ENCODE peak calls at places on chromosomes 12 and 14, in seven cellular contexts. Q is DND-41, G is IMR-90, E is BJ, V is tibial artery, X is neuronal stem cell, U is BE2C. R is an unnamed sample. For H3K27me3, the result is how much of the 10 kb centered on the place peaks cover.

GRCh38 chr14:64293976-64294671 is at the start of gene ESR2:
- DNase-seq in V (no peak), U (peak), E (no peak), X (peak), G (peak), Q (peak), R (peak)

GRCh38 chr14:71331393-71331792 is 424.1 kb downstream of the PCNX1 start:
- DNase-seq in Q (no peak), G (no peak), U (no peak), V (no peak), X (no peak), E (no peak), R (no peak)

GRCh38 chr12:27309293-27309994 is 23.2 kb upstream of the BMAL2 start:
- DNase-seq in X (no peak), U (no peak), V (no peak), Q (no peak), E (no peak), G (no peak), R (no peak)

GRCh38 chr12:11688379-11688778 is 38.9 kb downstream of the ETV6 start:
- DNase-seq in U (no peak), G (no peak), E (no peak), Q (no peak), V (no peak), X (no peak), R (no peak)

GRCh38 chr12:32312049-32312670 is 87.2 kb upstream of the FGD4 start:
- DNase-seq in U (no peak), E (peak), Q (peak), V (no peak), G (peak), X (peak), R (peak)

GRCh38 chr12:108730337-108731104 is 797 bp downstream of the CORO1C start:
- DNase-seq in U (peak), G (peak), E (no peak), X (peak), V (peak), Q (peak), R (peak)

GRCh38 chr14:54617467-54617866 is 50.5 kb downstream of the SAMD4A start:
- DNase-seq in U (no peak), G (peak), V (no peak), E (no peak), Q (no peak), X (no peak), R (no peak)

GRCh38 chr12:131753757-131754156 is 42.9 kb downstream of the SFSWAP start:
- DNase-seq in E (no peak), Q (no peak), G (no peak), X (no peak), U (no peak), V (no peak), R (no peak)

GRCh38 chr12:12216349-12217017 is 50.4 kb downstream of the LRP6 start:
- DNase-seq in U (no peak), E (no peak), V (no peak), G (peak), Q (no peak), X (no peak), R (no peak)

GRCh38 chr14:51002406-51002984 is 58.2 kb upstream of the PYGL start:
- DNase-seq in V (no peak), E (no peak), G (no peak), X (no peak), U (no peak), Q (no peak), R (no peak)

GRCh38 chr12:123996581-123996980 is 23.6 kb downstream of the ZNF664 start:
- DNase-seq in U (no peak), X (no peak), E (no peak), Q (no peak), G (no peak), V (no peak), R (no peak)

GRCh38 chr12:11967356-11968040 is 103.2 kb upstream of the BCL2L14 start:
- DNase-seq in V (no peak), E (no peak), Q (peak), G (no peak), U (no peak), X (no peak), R (no peak)

GRCh38 chr12:101696477-101697196 is 803 bp upstream of the CHPT1 start:
- DNase-seq in U (peak), E (no peak), V (peak), G (no peak), Q (no peak), X (no peak), R (peak)

GRCh38 chr14:80781968-80782367 is 159.6 kb downstream of the CEP128 start:
- DNase-seq in X (no peak), Q (no peak), G (peak), V (no peak), E (no peak), U (no peak), R (no peak)

GRCh38 chr12:25771062-25771461 is 187.4 kb upstream of the RASSF8 start:
- DNase-seq in E (no peak), X (no peak), U (no peak), Q (no peak), G (peak), V (no peak), R (no peak)

GRCh38 chr14:70595443-70596185 is 4.8 kb downstream of the MED6 start:
- DNase-seq in V (no peak), G (peak), Q (no peak), E (no peak), U (no peak), X (no peak), R (no peak)

GRCh38 chr14:21840765-21841164 is 167.1 kb upstream of the OR4E1 start:
- DNase-seq in G (no peak), U (no peak), Q (no peak), X (no peak), E (no peak), V (no peak), R (peak)

GRCh38 chr12:59736786-59737185 is 141.0 kb downstream of the SLC16A7 start:
- DNase-seq in G (peak), U (peak), X (no peak), E (peak), Q (no peak), V (no peak), R (no peak)

GRCh38 chr12:79841248-79841877 is 93.5 kb downstream of the PPP1R12A start:
- DNase-seq in U (no peak), G (no peak), Q (no peak), V (no peak), X (no peak), E (no peak), R (no peak)

GRCh38 chr12:69473229-69473628 is 3.0 kb downstream of the FRS2 start:
- DNase-seq in V (no peak), U (no peak), E (no peak), Q (no peak), X (no peak), G (no peak), R (no peak)

GRCh38 chr14:84555493-84555892 is 974.5 kb upstream of the FLRT2 start:
- DNase-seq in E (no peak), X (no peak), G (no peak), U (no peak), Q (no peak), V (no peak), R (no peak)

GRCh38 chr12:121365416-121366062 is 13.3 kb upstream of the ANAPC5 start:
- DNase-seq in X (no peak), E (no peak), G (peak), V (no peak), Q (no peak), U (no peak), R (no peak)

GRCh38 chr14:81401420-81402122 is 1.4 kb upstream of the STON2 start:
- DNase-seq in X (no peak), E (peak), U (no peak), Q (no peak), V (no peak), G (peak), R (no peak)

GRCh38 chr14:87805315-87805723 is 187.7 kb downstream of the GALC start:
- DNase-seq in Q (peak), U (peak), V (peak), E (no peak), G (no peak), X (no peak), R (peak)

GRCh38 chr14:95440951-95441350 is 75.5 kb downstream of the SYNE3 start:
- DNase-seq in X (no peak), G (peak), U (no peak), E (no peak), V (no peak), Q (no peak), R (peak)

GRCh38 chr12:46777587-46777986 is 48.2 kb downstream of the SLC38A4 start:
- DNase-seq in U (no peak), Q (no peak), X (no peak), V (no peak), G (no peak), E (no peak), R (no peak)

DNA sequence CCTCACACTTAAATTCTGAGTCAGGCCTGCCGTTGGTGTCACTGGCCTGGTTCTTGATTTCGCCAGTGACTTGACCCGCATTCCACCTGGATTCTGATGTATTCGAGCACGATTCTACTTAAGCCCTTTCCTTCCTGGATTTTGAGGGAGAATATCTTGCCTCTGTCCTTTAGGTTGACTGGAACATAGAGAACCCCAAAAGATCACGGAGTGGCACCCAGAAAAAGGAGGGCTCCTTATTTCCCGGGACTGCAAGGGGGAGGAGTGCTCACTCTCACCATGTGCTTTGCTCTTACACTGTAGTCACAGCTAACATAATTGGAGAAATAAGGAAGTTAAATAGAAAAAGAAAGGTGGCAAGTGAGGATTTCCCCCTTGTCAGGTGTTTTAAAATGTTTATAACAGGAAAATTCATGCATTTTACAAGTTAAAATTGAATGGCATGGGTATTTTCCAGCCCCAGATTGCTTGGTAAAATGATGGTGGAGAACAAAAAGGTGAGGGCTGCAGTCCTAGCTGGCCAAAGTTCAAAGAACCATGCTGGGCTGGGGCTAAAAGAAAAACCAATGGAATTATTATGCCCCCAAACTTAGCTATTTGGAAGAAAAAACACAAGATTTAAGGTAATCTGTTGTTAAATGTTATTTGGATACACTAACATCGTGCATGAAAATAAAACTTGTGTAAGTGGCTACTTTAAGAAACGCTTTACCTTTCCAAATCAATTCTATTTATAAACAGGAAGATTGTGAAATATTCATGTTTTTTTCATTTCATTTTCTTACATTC is 8.9 kb downstream of the FOXA1 start:
- DNase-seq in Q (no peak), E (no peak), G (no peak), X (no peak), U (no peak), V (no peak), R (peak)
- H3K27me3 ChIP-seq in Q (under half), E (half or more), G (half or more), X (under half), U (half or more), V (under half), R (half or more)

GRCh38 chr12:66678640-66679268 is at the start of gene GRIP1:
- DNase-seq in Q (no peak), E (no peak), V (no peak), U (no peak), X (peak), G (no peak), R (no peak)
- H3K27me3 ChIP-seq in Q (under half), E (under half), V (under half), U (under half), X (under half), G (under half), R (under half)

GRCh38 chr14:30709201-30709600 is 87.1 kb downstream of the SCFD1 start:
- DNase-seq in G (no peak), U (no peak), V (no peak), Q (no peak), E (no peak), X (no peak), R (no peak)

GRCh38 chr14:30708157-30708556 is 86.0 kb downstream of the SCFD1 start:
- DNase-seq in X (no peak), Q (no peak), U (no peak), G (no peak), E (no peak), V (no peak), R (no peak)

GRCh38 chr14:30710870-30711269 is 88.8 kb downstream of the SCFD1 start:
- DNase-seq in V (no peak), G (peak), E (peak), X (no peak), U (no peak), Q (no peak), R (no peak)

DNA sequence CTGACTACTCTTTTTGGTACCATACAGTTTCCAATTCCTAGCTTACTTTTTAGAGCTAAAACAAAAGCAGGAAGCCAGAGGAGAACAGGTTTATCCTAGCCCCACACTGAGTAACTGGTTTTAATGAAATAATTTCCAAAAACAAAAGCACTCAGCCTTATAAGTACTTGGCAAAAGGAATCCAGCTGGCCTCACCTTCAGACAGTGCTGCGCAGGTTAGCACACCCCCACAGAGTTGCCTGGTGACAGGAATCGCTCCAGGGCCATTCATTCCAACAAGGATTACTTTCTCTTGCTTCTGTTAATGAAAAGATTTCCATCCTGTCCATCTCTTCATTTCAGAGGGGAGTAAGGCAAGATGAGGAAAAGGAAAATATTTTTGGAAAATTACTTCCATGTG is 84.6 kb downstream of the SCFD1 start:
- DNase-seq in E (no peak), V (no peak), X (no peak), G (no peak), Q (no peak), U (no peak), R (no peak)
- H3K27me3 ChIP-seq in E (under half), V (under half), X (under half), G (under half), Q (under half), U (under half), R (under half)

GRCh38 chr14:100818221-100818699 is 7.7 kb upstream of the MEG3 start:
- DNase-seq in Q (no peak), V (no peak), E (no peak), X (no peak), U (no peak), G (no peak), R (no peak)

GRCh38 chr14:100819829-100820475 is 6.0 kb upstream of the MEG3 start:
- DNase-seq in V (no peak), Q (no peak), U (no peak), X (no peak), E (no peak), G (no peak), R (no peak)

GRCh38 chr14:100820945-100821344 is 5.0 kb upstream of the MEG3 start:
- DNase-seq in G (no peak), Q (no peak), U (no peak), E (no peak), X (no peak), V (no peak), R (no peak)

GRCh38 chr14:100816950-100817901 is 8.7 kb upstream of the MEG3 start:
- DNase-seq in G (no peak), V (no peak), Q (no peak), E (no peak), U (no peak), X (no peak), R (peak)

GRCh38 chr14:100819453-100819828 is 6.5 kb upstream of the MEG3 start:
- DNase-seq in G (no peak), E (no peak), X (no peak), Q (no peak), V (no peak), U (no peak), R (no peak)
- H3K27me3 ChIP-seq in G (under half), E (under half), X (under half), Q (under half), V (under half), U (under half), R (under half)

GRCh38 chr14:33786091-33786825 is 164.6 kb downstream of the EGLN3 start:
- DNase-seq in X (no peak), G (no peak), Q (no peak), E (no peak), U (no peak), V (no peak), R (no peak)

GRCh38 chr14:33781267-33781666 is 169.6 kb downstream of the EGLN3 start:
- DNase-seq in X (no peak), E (no peak), Q (no peak), V (no peak), G (no peak), U (no peak), R (no peak)

GRCh38 chr14:33780035-33780434 is 170.8 kb downstream of the EGLN3 start:
- DNase-seq in Q (no peak), X (no peak), G (no peak), E (no peak), V (no peak), U (no peak), R (no peak)

GRCh38 chr14:33788116-33788515 is 162.8 kb downstream of the EGLN3 start:
- DNase-seq in V (no peak), Q (no peak), X (no peak), G (no peak), E (no peak), U (no peak), R (peak)

GRCh38 chr14:33782923-33783322 is 168.0 kb downstream of the EGLN3 start:
- DNase-seq in V (no peak), U (no peak), E (no peak), X (no peak), Q (no peak), G (no peak), R (no peak)
- H3K27me3 ChIP-seq in V (under half), U (under half), E (under half), X (under half), Q (under half), G (under half), R (under half)

DNA sequence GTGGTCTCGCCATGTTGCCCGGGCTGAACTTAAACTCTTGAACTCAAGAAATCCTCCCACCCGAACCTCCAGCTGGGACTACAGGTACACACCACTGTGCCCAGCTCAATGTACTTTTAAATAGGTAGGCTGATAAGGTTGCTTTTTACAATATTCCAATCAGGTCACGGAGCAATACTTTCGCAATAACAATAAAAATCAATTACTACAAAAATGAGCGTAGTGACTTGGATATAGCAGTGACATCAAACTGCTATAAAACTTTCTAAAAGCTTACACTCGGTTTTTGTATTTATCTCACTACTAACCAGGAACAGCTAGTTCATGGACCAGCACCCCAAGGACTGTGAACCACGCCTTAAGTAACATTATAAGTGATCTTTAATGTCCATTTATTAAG is 10.5 kb downstream of the SARNP start:
- DNase-seq in V (no peak), E (no peak), U (no peak), G (no peak), Q (no peak), X (no peak), R (no peak)
- H3K27me3 ChIP-seq in V (under half), E (under half), U (under half), G (under half), Q (under half), X (under half), R (under half)

GRCh38 chr12:111037047-111037446 is 116.7 kb upstream of the MYL2 start:
- DNase-seq in G (no peak), Q (no peak), E (no peak), X (no peak), V (no peak), U (no peak), R (no peak)
- H3K27me3 ChIP-seq in G (under half), Q (under half), E (under half), X (under half), V (under half), U (half or more), R (under half)

R was measured in H7.